ENCODE peak calls at places on chromosome 19, in eight cellular contexts. W is PC-9, O is AG10803, H is upper lobe of right lung, Y is GM12865, V is endothelial cell of umbilical vein, U is colonic mucosa, T is HFF-Myc. K is an unnamed sample.

GRCh38 chr19:8151499-8152035 is 2.2 kb upstream of the FBN3 start:
- DNase-seq in W (no peak), O (no peak), H (no peak), Y (no peak), V (no peak), U (no peak), T (no peak), K (no peak)

GRCh38 chr19:7337380-7338194 is 11.2 kb upstream of the ARHGEF18 start:
- DNase-seq in W (no peak), O (no peak), H (peak), Y (peak), V (no peak), U (no peak), T (no peak), K (no peak)

GRCh38 chr19:47644743-47645499 is 36.0 kb downstream of the BICRA start:
- DNase-seq in W (no peak), O (no peak), H (no peak), Y (no peak), V (no peak), U (no peak), T (no peak), K (no peak)

GRCh38 chr19:5806905-5807304 is 2.0 kb downstream of the NRTN start:
- DNase-seq in W (no peak), O (no peak), H (no peak), Y (no peak), V (no peak), U (no peak), T (no peak), K (no peak)

GRCh38 chr19:16457954-16458331 is 13.8 kb downstream of the EPS15L1 start:
- DNase-seq in W (no peak), O (no peak), H (no peak), Y (no peak), V (no peak), U (no peak), T (no peak), K (no peak)

GRCh38 chr19:47421844-47422395 is 2.6 kb upstream of the MEIS3 start:
- DNase-seq in W (no peak), O (no peak), H (no peak), Y (no peak), V (no peak), U (no peak), T (no peak), K (no peak)

GRCh38 chr19:28171983-28172382 is 1041.0 kb downstream of the UQCRFS1 start:
- DNase-seq in W (no peak), O (no peak), H (no peak), Y (no peak), V (no peak), U (no peak), T (no peak), K (no peak)

GRCh38 chr19:5264453-5264852 is 76.2 kb downstream of the PTPRS start:
- DNase-seq in W (no peak), O (no peak), H (no peak), Y (no peak), V (no peak), U (no peak), T (no peak), K (no peak)

GRCh38 chr19:30498707-30499106 is 126.5 kb downstream of the ZNF536 start:
- DNase-seq in W (no peak), O (no peak), H (no peak), Y (no peak), V (no peak), U (no peak), T (no peak), K (no peak)

GRCh38 chr19:34096020-34096915 is 76.0 kb upstream of the LSM14A start:
- DNase-seq in W (no peak), O (peak), H (no peak), Y (peak), V (peak), U (no peak), T (peak), K (peak)

GRCh38 chr19:648305-648704 is 8.6 kb downstream of the FGF22 start:
- DNase-seq in W (no peak), O (no peak), H (no peak), Y (no peak), V (no peak), U (no peak), T (no peak), K (no peak)

GRCh38 chr19:646798-647565 is 7.3 kb downstream of the FGF22 start:
- DNase-seq in W (no peak), O (no peak), H (no peak), Y (no peak), V (no peak), U (no peak), T (no peak), K (no peak)

GRCh38 chr19:645912-646797 is 6.5 kb downstream of the FGF22 start:
- DNase-seq in W (no peak), O (no peak), H (no peak), Y (no peak), V (no peak), U (no peak), T (no peak), K (no peak)

GRCh38 chr19:648904-649733 is 9.4 kb downstream of the FGF22 start:
- DNase-seq in W (no peak), O (no peak), H (no peak), Y (no peak), V (no peak), U (no peak), T (no peak), K (no peak)

GRCh38 chr19:647566-648284 is 8.0 kb downstream of the FGF22 start:
- DNase-seq in W (no peak), O (no peak), H (no peak), Y (no peak), V (no peak), U (no peak), T (no peak), K (no peak)
- H3K4me3 ChIP-seq in W (no peak), O (no peak), H (no peak), Y (no peak), V (no peak), U (no peak), T (no peak), K (no peak)

GRCh38 chr19:51807111-51807701 is 12.2 kb downstream of the FPR3 start:
- DNase-seq in W (peak), O (peak), H (no peak), Y (no peak), V (no peak), U (no peak), T (no peak), K (no peak)
- TF ChIP-seq CTCF in W (no peak), O (no peak), H (no peak), Y (no peak), V (no peak), U (no peak), T (no peak), K (no peak)

GRCh38 chr19:2490659-2491058 is 14.7 kb downstream of the GADD45B start:
- DNase-seq in W (no peak), O (no peak), H (no peak), Y (no peak), V (no peak), U (no peak), T (no peak), K (no peak)

GRCh38 chr19:2487780-2488330 is 11.9 kb downstream of the GADD45B start:
- DNase-seq in W (no peak), O (no peak), H (no peak), Y (no peak), V (no peak), U (no peak), T (no peak), K (no peak)

GRCh38 chr19:2487090-2487489 is 11.2 kb downstream of the GADD45B start:
- DNase-seq in W (no peak), O (no peak), H (no peak), Y (no peak), V (no peak), U (no peak), T (no peak), K (no peak)

GRCh38 chr19:2488942-2489731 is 13.2 kb downstream of the GADD45B start:
- DNase-seq in W (peak), O (peak), H (peak), Y (peak), V (peak), U (peak), T (no peak), K (peak)

GRCh38 chr19:2488405-2488941 is 12.5 kb downstream of the GADD45B start:
- DNase-seq in W (no peak), O (no peak), H (no peak), Y (no peak), V (no peak), U (peak), T (no peak), K (no peak)
- H3K4me3 ChIP-seq in W (no peak), O (peak), H (peak), Y (peak), V (peak), U (peak), T (no peak), K (peak)

DNA sequence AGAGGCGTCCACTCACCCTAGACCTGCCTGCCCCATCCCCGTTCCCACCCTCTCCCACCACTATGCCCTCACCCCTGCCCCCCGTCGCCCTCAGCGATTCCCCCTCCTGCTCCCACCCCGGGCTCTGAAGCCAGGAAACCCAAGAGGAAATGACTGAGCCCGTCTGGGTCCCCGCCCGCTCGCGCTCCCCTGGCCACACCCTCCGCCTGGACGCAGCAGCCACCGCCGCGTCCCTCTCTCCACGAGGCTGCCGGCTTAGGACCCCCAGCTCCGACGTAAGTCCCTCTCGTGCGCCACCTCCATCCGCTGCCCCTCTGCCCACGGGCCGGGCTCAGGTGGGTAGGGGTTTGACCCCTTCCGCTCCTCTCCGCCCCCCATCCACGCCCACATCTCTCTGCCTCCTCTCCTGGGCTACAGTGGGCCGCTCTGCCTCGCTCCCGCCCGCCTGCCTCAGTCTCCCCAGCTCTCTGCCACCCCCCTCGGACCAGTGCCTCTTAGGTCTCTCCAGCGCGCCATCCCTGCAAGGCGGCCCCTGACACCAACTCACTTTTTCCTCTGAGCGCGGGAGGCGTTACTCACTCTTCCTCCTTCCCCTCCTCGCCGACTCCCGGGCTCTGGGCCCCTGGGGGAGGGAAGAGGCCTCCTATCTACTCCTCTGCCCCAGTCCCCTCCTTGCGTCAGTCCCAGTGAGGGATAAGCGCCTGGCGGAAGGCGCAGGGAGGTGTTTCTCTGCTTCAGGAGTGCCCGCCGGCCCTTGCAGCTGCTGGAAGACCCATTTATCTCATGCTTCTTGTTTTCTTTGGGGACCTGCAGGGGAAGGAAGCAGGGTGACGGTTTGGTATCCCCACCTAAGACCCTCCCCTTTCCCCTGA is at the start of gene FXYD5:
- DNase-seq in W (peak), O (peak), H (peak), Y (peak), V (peak), U (peak), T (no peak), K (peak)
- TF ChIP-seq CTCF in W (no peak), O (peak), H (no peak), Y (no peak), V (no peak), U (no peak), T (no peak), K (no peak)

GRCh38 chr19:17751103-17751911 is at the start of gene FCHO1:
- DNase-seq in W (no peak), O (no peak), H (peak), Y (peak), V (no peak), U (peak), T (no peak), K (no peak)
- H3K4me3 ChIP-seq in W (no peak), O (no peak), H (peak), Y (peak), V (no peak), U (peak), T (no peak), K (no peak)

DNA sequence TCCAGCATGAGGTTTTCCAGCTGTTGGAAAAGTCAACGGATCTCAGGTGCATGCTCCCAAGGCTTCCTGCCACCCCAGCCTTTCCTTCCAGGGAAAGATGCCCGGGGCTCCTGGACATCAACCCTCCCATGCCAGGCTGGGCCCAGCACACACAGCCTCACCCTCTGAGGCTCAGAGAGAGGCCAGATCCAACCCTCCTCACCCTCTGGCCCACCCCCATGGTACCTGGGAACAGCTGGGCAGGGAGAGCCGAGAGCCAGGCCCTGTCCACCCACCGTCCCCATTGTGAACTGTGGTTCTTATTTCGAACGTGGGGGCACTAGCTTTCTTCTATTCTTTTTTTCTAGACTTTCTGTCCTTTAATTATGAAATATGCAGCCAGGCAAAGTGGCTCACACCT is 9.9 kb upstream of the CCNP start:
- DNase-seq in W (no peak), O (no peak), H (no peak), Y (no peak), V (no peak), U (no peak), T (no peak), K (no peak)
- TF ChIP-seq CTCF in W (no peak), O (no peak), H (no peak), Y (no peak), V (no peak), U (no peak), T (no peak), K (no peak)

DNA sequence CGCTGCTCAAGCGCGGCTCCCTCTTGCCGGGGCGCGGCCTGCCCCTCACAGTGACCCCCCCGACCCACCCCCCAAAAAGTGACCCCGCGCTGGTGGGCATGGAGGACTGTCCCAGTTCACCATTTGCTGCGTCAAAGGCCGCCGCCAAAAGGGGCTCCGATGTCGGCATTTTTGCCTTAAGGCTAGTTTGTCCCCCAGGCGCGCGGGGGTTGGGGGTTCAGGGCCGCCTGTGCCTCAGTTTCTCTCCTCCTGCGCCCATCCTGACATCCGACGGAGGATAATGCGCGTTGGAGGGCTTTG is 17.1 kb downstream of the NFIX start:
- DNase-seq in W (no peak), O (no peak), H (no peak), Y (no peak), V (no peak), U (no peak), T (no peak), K (no peak)
- H3K4me3 ChIP-seq in W (no peak), O (peak), H (peak), Y (peak), V (no peak), U (no peak), T (peak), K (peak)

K was measured in foreskin fibroblast.